ENCODE peak calls at places on chromosome 3, in seven cellular contexts. One of them, this sample, is unnamed.

GRCh38 chr3:24923565-24923964 is 428.9 kb upstream of the THRB start:
- DNase-seq in HFFc6: no peak
- DNase-seq in endothelial cell: no peak
- DNase-seq in CD8-positive, alpha-beta T cell: no peak
- DNase-seq in esophagus squamous epithelium: no peak
- DNase-seq in adrenal gland: no peak
- DNase-seq in psoas muscle: no peak
- DNase-seq in this sample: no peak

GRCh38 chr3:106214641-106215040 is 345.8 kb upstream of the CBLB start:
- DNase-seq in CD8-positive, alpha-beta T cell: no peak
- DNase-seq in esophagus squamous epithelium: no peak
- DNase-seq in adrenal gland: no peak
- DNase-seq in psoas muscle: no peak
- DNase-seq in HFFc6: no peak
- DNase-seq in endothelial cell: no peak
- DNase-seq in this sample: no peak

GRCh38 chr3:14525685-14526631 is 14.2 kb downstream of the GRIP2 start:
- DNase-seq in endothelial cell: no peak
- DNase-seq in HFFc6: peak
- DNase-seq in CD8-positive, alpha-beta T cell: no peak
- DNase-seq in adrenal gland: peak
- DNase-seq in psoas muscle: peak
- DNase-seq in esophagus squamous epithelium: no peak
- DNase-seq in this sample: no peak

GRCh38 chr3:143885803-143886427 is 37.6 kb upstream of the SLC9A9 start:
- DNase-seq in esophagus squamous epithelium: no peak
- DNase-seq in endothelial cell: peak
- DNase-seq in adrenal gland: peak
- DNase-seq in HFFc6: peak
- DNase-seq in psoas muscle: no peak
- DNase-seq in CD8-positive, alpha-beta T cell: peak
- DNase-seq in this sample: peak

GRCh38 chr3:33975463-33975862 is 177.0 kb downstream of the PDCD6IP start:
- DNase-seq in HFFc6: no peak
- DNase-seq in esophagus squamous epithelium: no peak
- DNase-seq in psoas muscle: no peak
- DNase-seq in adrenal gland: no peak
- DNase-seq in CD8-positive, alpha-beta T cell: no peak
- DNase-seq in endothelial cell: no peak
- DNase-seq in this sample: no peak

GRCh38 chr3:104763007-104763406 is 603.7 kb upstream of the ALCAM start:
- DNase-seq in adrenal gland: no peak
- DNase-seq in endothelial cell: no peak
- DNase-seq in esophagus squamous epithelium: no peak
- DNase-seq in CD8-positive, alpha-beta T cell: no peak
- DNase-seq in psoas muscle: no peak
- DNase-seq in HFFc6: peak
- DNase-seq in this sample: no peak

GRCh38 chr3:72523409-72524172 is 324.7 kb downstream of the SHQ1 start:
- DNase-seq in HFFc6: no peak
- DNase-seq in adrenal gland: no peak
- DNase-seq in esophagus squamous epithelium: no peak
- DNase-seq in CD8-positive, alpha-beta T cell: no peak
- DNase-seq in endothelial cell: no peak
- DNase-seq in psoas muscle: no peak
- DNase-seq in this sample: peak

GRCh38 chr3:195188530-195188917 is 82.4 kb downstream of the XXYLT1 start:
- DNase-seq in adrenal gland: no peak
- DNase-seq in esophagus squamous epithelium: no peak
- DNase-seq in CD8-positive, alpha-beta T cell: no peak
- DNase-seq in endothelial cell: no peak
- DNase-seq in HFFc6: peak
- DNase-seq in psoas muscle: no peak
- DNase-seq in this sample: no peak

GRCh38 chr3:164458986-164459385 is 619.3 kb downstream of the SI start:
- DNase-seq in CD8-positive, alpha-beta T cell: no peak
- DNase-seq in adrenal gland: no peak
- DNase-seq in psoas muscle: no peak
- DNase-seq in HFFc6: no peak
- DNase-seq in endothelial cell: no peak
- DNase-seq in esophagus squamous epithelium: no peak
- DNase-seq in this sample: no peak

GRCh38 chr3:15743587-15744009 is 54.2 kb downstream of the ANKRD28 start:
- DNase-seq in adrenal gland: no peak
- DNase-seq in CD8-positive, alpha-beta T cell: no peak
- DNase-seq in esophagus squamous epithelium: no peak
- DNase-seq in psoas muscle: no peak
- DNase-seq in HFFc6: no peak
- DNase-seq in endothelial cell: no peak
- DNase-seq in this sample: no peak

GRCh38 chr3:11543141-11543947 is 100.4 kb downstream of the VGLL4 start:
- DNase-seq in psoas muscle: no peak
- DNase-seq in esophagus squamous epithelium: no peak
- DNase-seq in HFFc6: no peak
- DNase-seq in adrenal gland: peak
- DNase-seq in CD8-positive, alpha-beta T cell: no peak
- DNase-seq in endothelial cell: no peak
- DNase-seq in this sample: no peak

GRCh38 chr3:194070220-194070633 is 65.7 kb upstream of the HES1 start:
- DNase-seq in psoas muscle: no peak
- DNase-seq in adrenal gland: peak
- DNase-seq in CD8-positive, alpha-beta T cell: no peak
- DNase-seq in esophagus squamous epithelium: no peak
- DNase-seq in endothelial cell: no peak
- DNase-seq in HFFc6: no peak
- DNase-seq in this sample: no peak

GRCh38 chr3:49654955-49655556 is 19.1 kb upstream of the APEH start:
- DNase-seq in adrenal gland: no peak
- DNase-seq in CD8-positive, alpha-beta T cell: no peak
- DNase-seq in HFFc6: no peak
- DNase-seq in esophagus squamous epithelium: no peak
- DNase-seq in endothelial cell: no peak
- DNase-seq in psoas muscle: peak
- DNase-seq in this sample: no peak

GRCh38 chr3:45205126-45205525 is 21.0 kb downstream of the TMEM158 start:
- DNase-seq in HFFc6: peak
- DNase-seq in esophagus squamous epithelium: no peak
- DNase-seq in psoas muscle: no peak
- DNase-seq in endothelial cell: no peak
- DNase-seq in CD8-positive, alpha-beta T cell: no peak
- DNase-seq in adrenal gland: no peak
- DNase-seq in this sample: no peak

GRCh38 chr3:8757551-8758518 is 11.6 kb downstream of the OXTR start:
- DNase-seq in endothelial cell: no peak
- DNase-seq in psoas muscle: peak
- DNase-seq in esophagus squamous epithelium: no peak
- DNase-seq in HFFc6: peak
- DNase-seq in adrenal gland: no peak
- DNase-seq in CD8-positive, alpha-beta T cell: no peak
- DNase-seq in this sample: no peak

GRCh38 chr3:128616516-128617269 is 33.9 kb downstream of the RPN1 start:
- DNase-seq in psoas muscle: no peak
- DNase-seq in CD8-positive, alpha-beta T cell: no peak
- DNase-seq in adrenal gland: no peak
- DNase-seq in HFFc6: no peak
- DNase-seq in endothelial cell: no peak
- DNase-seq in esophagus squamous epithelium: no peak
- DNase-seq in this sample: no peak

GRCh38 chr3:55160241-55160877 is 232.5 kb upstream of the LRTM1 start:
- DNase-seq in psoas muscle: peak
- DNase-seq in CD8-positive, alpha-beta T cell: no peak
- DNase-seq in endothelial cell: no peak
- DNase-seq in HFFc6: peak
- DNase-seq in adrenal gland: peak
- DNase-seq in esophagus squamous epithelium: no peak
- DNase-seq in this sample: no peak

GRCh38 chr3:61954097-61954528 is 392.7 kb downstream of the PTPRG start:
- DNase-seq in CD8-positive, alpha-beta T cell: no peak
- DNase-seq in endothelial cell: no peak
- DNase-seq in adrenal gland: no peak
- DNase-seq in HFFc6: peak
- DNase-seq in psoas muscle: no peak
- DNase-seq in esophagus squamous epithelium: no peak
- DNase-seq in this sample: no peak

GRCh38 chr3:46987485-46988401 is 8.3 kb downstream of the NBEAL2 start:
- DNase-seq in HFFc6: no peak
- DNase-seq in endothelial cell: peak
- DNase-seq in adrenal gland: no peak
- DNase-seq in CD8-positive, alpha-beta T cell: peak
- DNase-seq in esophagus squamous epithelium: peak
- DNase-seq in psoas muscle: peak
- DNase-seq in this sample: peak

GRCh38 chr3:136250862-136251460 is 821 bp downstream of the PCCB start:
- DNase-seq in adrenal gland: peak
- DNase-seq in psoas muscle: peak
- DNase-seq in endothelial cell: peak
- DNase-seq in esophagus squamous epithelium: no peak
- DNase-seq in CD8-positive, alpha-beta T cell: peak
- DNase-seq in HFFc6: peak
- DNase-seq in this sample: peak

GRCh38 chr3:171204942-171205341 is 178.4 kb upstream of the SLC2A2 start:
- DNase-seq in adrenal gland: no peak
- DNase-seq in CD8-positive, alpha-beta T cell: no peak
- DNase-seq in HFFc6: no peak
- DNase-seq in psoas muscle: no peak
- DNase-seq in esophagus squamous epithelium: no peak
- DNase-seq in endothelial cell: no peak
- DNase-seq in this sample: no peak

GRCh38 chr3:43762486-43762885 is 71.7 kb downstream of the ABHD5 start:
- DNase-seq in adrenal gland: no peak
- DNase-seq in esophagus squamous epithelium: no peak
- DNase-seq in CD8-positive, alpha-beta T cell: no peak
- DNase-seq in endothelial cell: no peak
- DNase-seq in HFFc6: no peak
- DNase-seq in psoas muscle: no peak
- DNase-seq in this sample: no peak

GRCh38 chr3:10744098-10744465 is 71.9 kb upstream of the SLC6A11 start:
- DNase-seq in HFFc6: peak
- DNase-seq in endothelial cell: peak
- DNase-seq in adrenal gland: no peak
- DNase-seq in psoas muscle: no peak
- DNase-seq in esophagus squamous epithelium: no peak
- DNase-seq in CD8-positive, alpha-beta T cell: no peak
- DNase-seq in this sample: no peak

GRCh38 chr3:41792806-41793205 is 169.1 kb downstream of the ULK4 start:
- DNase-seq in psoas muscle: no peak
- DNase-seq in endothelial cell: no peak
- DNase-seq in CD8-positive, alpha-beta T cell: no peak
- DNase-seq in HFFc6: no peak
- DNase-seq in adrenal gland: no peak
- DNase-seq in esophagus squamous epithelium: no peak
- DNase-seq in this sample: no peak
- TF ChIP-seq CTCF in psoas muscle: no peak
- TF ChIP-seq CTCF in endothelial cell: peak
- TF ChIP-seq CTCF in CD8-positive, alpha-beta T cell: no peak
- TF ChIP-seq CTCF in HFFc6: no peak
- TF ChIP-seq CTCF in adrenal gland: no peak
- TF ChIP-seq CTCF in esophagus squamous epithelium: no peak
- TF ChIP-seq CTCF in this sample: no peak

DNA sequence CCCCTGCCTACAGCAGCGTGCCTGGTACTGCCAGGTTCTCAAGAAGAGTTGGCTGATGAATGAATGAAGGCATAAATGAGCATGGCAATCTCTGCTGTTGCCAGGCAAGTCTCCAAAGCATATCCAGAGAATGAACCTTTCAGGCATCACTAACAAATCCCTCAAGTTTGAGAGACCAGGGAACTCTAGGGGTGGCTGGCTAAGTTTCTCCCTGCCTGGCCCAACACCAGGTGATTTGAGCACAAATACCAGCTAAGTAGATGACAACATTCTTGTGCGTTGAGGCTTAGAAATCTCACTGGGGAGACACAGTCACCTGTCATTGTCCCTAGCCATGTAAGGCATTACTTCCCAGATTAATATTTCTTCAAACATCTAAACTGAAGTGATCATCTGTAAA is 81.4 kb upstream of the PTX3 start:
- DNase-seq in HFFc6: no peak
- DNase-seq in adrenal gland: no peak
- DNase-seq in endothelial cell: no peak
- DNase-seq in psoas muscle: no peak
- DNase-seq in esophagus squamous epithelium: no peak
- DNase-seq in CD8-positive, alpha-beta T cell: no peak
- DNase-seq in this sample: no peak
- TF ChIP-seq CTCF in HFFc6: no peak
- TF ChIP-seq CTCF in adrenal gland: no peak
- TF ChIP-seq CTCF in endothelial cell: no peak
- TF ChIP-seq CTCF in psoas muscle: no peak
- TF ChIP-seq CTCF in esophagus squamous epithelium: no peak
- TF ChIP-seq CTCF in CD8-positive, alpha-beta T cell: no peak
- TF ChIP-seq CTCF in this sample: no peak

GRCh38 chr3:149967067-149967685 is 3.5 kb downstream of the PFN2 start:
- DNase-seq in adrenal gland: no peak
- DNase-seq in psoas muscle: no peak
- DNase-seq in CD8-positive, alpha-beta T cell: no peak
- DNase-seq in endothelial cell: no peak
- DNase-seq in esophagus squamous epithelium: no peak
- DNase-seq in HFFc6: peak
- DNase-seq in this sample: peak
- TF ChIP-seq CTCF in adrenal gland: peak
- TF ChIP-seq CTCF in psoas muscle: peak
- TF ChIP-seq CTCF in CD8-positive, alpha-beta T cell: peak
- TF ChIP-seq CTCF in endothelial cell: peak
- TF ChIP-seq CTCF in esophagus squamous epithelium: peak
- TF ChIP-seq CTCF in HFFc6: peak
- TF ChIP-seq CTCF in this sample: peak

DNA sequence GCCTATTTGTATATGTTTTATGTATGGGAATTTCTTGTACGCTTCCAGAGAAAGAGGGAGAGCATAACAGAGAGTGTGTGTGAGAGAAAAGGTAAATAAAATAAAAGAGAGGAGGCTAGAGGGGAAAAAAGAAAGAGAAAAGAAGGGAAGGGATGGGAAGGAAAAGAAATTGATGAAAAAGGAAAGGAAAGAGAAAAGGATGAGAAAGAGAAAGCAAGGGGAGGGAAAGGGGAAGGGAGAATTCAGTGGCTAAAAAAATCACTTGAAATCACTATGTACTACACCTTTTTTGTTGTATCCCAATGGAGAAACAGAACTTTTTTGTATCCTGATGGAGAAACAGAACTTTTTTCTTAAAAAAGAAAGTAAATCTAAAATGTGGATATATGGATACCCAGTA is 165.5 kb upstream of the MBNL1 start:
- DNase-seq in adrenal gland: no peak
- DNase-seq in psoas muscle: no peak
- DNase-seq in endothelial cell: no peak
- DNase-seq in HFFc6: no peak
- DNase-seq in esophagus squamous epithelium: no peak
- DNase-seq in CD8-positive, alpha-beta T cell: no peak
- DNase-seq in this sample: no peak
- TF ChIP-seq CTCF in adrenal gland: no peak
- TF ChIP-seq CTCF in psoas muscle: no peak
- TF ChIP-seq CTCF in endothelial cell: no peak
- TF ChIP-seq CTCF in HFFc6: no peak
- TF ChIP-seq CTCF in esophagus squamous epithelium: no peak
- TF ChIP-seq CTCF in CD8-positive, alpha-beta T cell: no peak
- TF ChIP-seq CTCF in this sample: no peak

DNA sequence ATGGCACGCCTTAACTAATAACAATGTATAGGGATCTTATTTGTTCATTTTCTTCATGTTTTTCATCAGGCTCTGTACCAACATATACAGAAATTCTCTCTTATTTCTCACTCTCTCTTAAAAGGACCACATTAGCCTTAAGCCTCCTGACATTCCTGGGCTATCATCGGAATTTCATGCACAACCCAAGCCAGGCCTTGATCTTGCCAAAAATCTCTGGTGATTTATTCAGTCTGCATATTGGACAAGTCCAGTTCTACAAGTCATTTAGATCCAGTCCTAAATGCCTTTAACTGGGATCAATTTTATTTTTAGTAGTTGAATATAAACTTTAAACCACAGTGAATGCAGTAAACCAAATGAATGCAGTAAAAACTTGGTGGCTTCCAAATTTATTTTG is 385.4 kb downstream of the MECOM start:
- DNase-seq in CD8-positive, alpha-beta T cell: no peak
- DNase-seq in esophagus squamous epithelium: no peak
- DNase-seq in adrenal gland: no peak
- DNase-seq in psoas muscle: no peak
- DNase-seq in HFFc6: no peak
- DNase-seq in endothelial cell: no peak
- DNase-seq in this sample: no peak
- TF ChIP-seq CTCF in CD8-positive, alpha-beta T cell: no peak
- TF ChIP-seq CTCF in esophagus squamous epithelium: no peak
- TF ChIP-seq CTCF in adrenal gland: no peak
- TF ChIP-seq CTCF in psoas muscle: no peak
- TF ChIP-seq CTCF in HFFc6: no peak
- TF ChIP-seq CTCF in endothelial cell: no peak
- TF ChIP-seq CTCF in this sample: no peak

This sample was measured in B cell.